ENCODE peak calls at places on chromosomes 1 and 21, in four cellular contexts. One of them, this sample, is unnamed.

GRCh38 chr1:1371741-1372711 is 3.0 kb downstream of the AURKAIP1 start:
- DNase-seq in tibial nerve: peak; percentile 71
- DNase-seq in IMR-90: peak; percentile 38
- DNase-seq in breast epithelium: peak; percentile 81
- DNase-seq in this sample: peak; percentile 63

GRCh38 chr21:37561506-37561905 is 194.9 kb downstream of the DYRK1A start:
- DNase-seq in tibial nerve: no peak
- DNase-seq in IMR-90: no peak
- DNase-seq in breast epithelium: no peak
- DNase-seq in this sample: no peak

GRCh38 chr21:30497065-30497464 is at the start of gene KRTAP19-4:
- DNase-seq in tibial nerve: no peak
- DNase-seq in IMR-90: no peak
- DNase-seq in breast epithelium: no peak
- DNase-seq in this sample: no peak

GRCh38 chr1:184110253-184111204 is 59.0 kb downstream of the TSEN15 start:
- DNase-seq in tibial nerve: no peak
- DNase-seq in IMR-90: no peak
- DNase-seq in breast epithelium: no peak
- DNase-seq in this sample: no peak

GRCh38 chr1:178864326-178864725 is 6.6 kb downstream of the ANGPTL1 start:
- DNase-seq in tibial nerve: no peak
- DNase-seq in IMR-90: peak; percentile 10
- DNase-seq in breast epithelium: no peak
- DNase-seq in this sample: no peak

GRCh38 chr1:103198996-103199395 is 90.7 kb upstream of the COL11A1 start:
- DNase-seq in tibial nerve: no peak
- DNase-seq in IMR-90: no peak
- DNase-seq in breast epithelium: no peak
- DNase-seq in this sample: no peak

GRCh38 chr1:99600782-99601181 is 45.1 kb upstream of the PALMD start:
- DNase-seq in tibial nerve: no peak
- DNase-seq in IMR-90: no peak
- DNase-seq in breast epithelium: no peak
- DNase-seq in this sample: no peak

GRCh38 chr1:228818296-228818695 is 83.0 kb downstream of the RHOU start:
- DNase-seq in tibial nerve: no peak
- DNase-seq in IMR-90: no peak
- DNase-seq in breast epithelium: no peak
- DNase-seq in this sample: no peak

GRCh38 chr1:29465755-29466154 is 229.4 kb downstream of the PTPRU start:
- DNase-seq in tibial nerve: no peak
- DNase-seq in IMR-90: peak; percentile 23
- DNase-seq in breast epithelium: peak; percentile 2
- DNase-seq in this sample: no peak

GRCh38 chr1:56584910-56585528 is 5.7 kb upstream of the PLPP3 start:
- DNase-seq in tibial nerve: peak; percentile 73
- DNase-seq in IMR-90: peak; percentile 77
- DNase-seq in breast epithelium: no peak
- DNase-seq in this sample: no peak

GRCh38 chr21:37659874-37660273 is 256.4 kb downstream of the KCNJ6 start:
- DNase-seq in tibial nerve: no peak
- DNase-seq in IMR-90: no peak
- DNase-seq in breast epithelium: no peak
- DNase-seq in this sample: no peak

GRCh38 chr1:186626969-186627368 is 53.3 kb downstream of the PTGS2 start:
- DNase-seq in tibial nerve: no peak
- DNase-seq in IMR-90: peak; percentile 5
- DNase-seq in breast epithelium: no peak
- DNase-seq in this sample: no peak

GRCh38 chr1:215160351-215160750 is 77.8 kb downstream of the KCNK2 start:
- DNase-seq in tibial nerve: no peak
- DNase-seq in IMR-90: peak; percentile 86
- DNase-seq in breast epithelium: no peak
- DNase-seq in this sample: no peak

GRCh38 chr21:36478207-36478701 is 1.7 kb downstream of the CLDN14 start:
- DNase-seq in tibial nerve: no peak
- DNase-seq in IMR-90: peak; percentile 88
- DNase-seq in breast epithelium: no peak
- DNase-seq in this sample: no peak

GRCh38 chr1:164625004-164625617 is 66.1 kb downstream of the PBX1 start:
- DNase-seq in tibial nerve: no peak
- DNase-seq in IMR-90: no peak
- DNase-seq in breast epithelium: no peak
- DNase-seq in this sample: no peak

GRCh38 chr1:50308883-50309282 is 114.4 kb downstream of the DMRTA2 start:
- DNase-seq in tibial nerve: no peak
- DNase-seq in IMR-90: peak; percentile 17
- DNase-seq in breast epithelium: no peak
- DNase-seq in this sample: no peak

GRCh38 chr1:115867216-115867615 is 26.3 kb upstream of the NHLH2 start:
- DNase-seq in tibial nerve: no peak
- DNase-seq in IMR-90: no peak
- DNase-seq in breast epithelium: no peak
- DNase-seq in this sample: no peak

GRCh38 chr1:168396940-168397680 is 116.4 kb downstream of the TBX19 start:
- DNase-seq in tibial nerve: no peak
- DNase-seq in IMR-90: no peak
- DNase-seq in breast epithelium: no peak
- DNase-seq in this sample: no peak

GRCh38 chr1:41884256-41885240 is 34.2 kb downstream of the HIVEP3 start:
- DNase-seq in tibial nerve: no peak
- DNase-seq in IMR-90: no peak
- DNase-seq in breast epithelium: no peak
- DNase-seq in this sample: no peak

GRCh38 chr1:205493241-205494085 is 11.0 kb upstream of the CDK18 start:
- DNase-seq in tibial nerve: no peak
- DNase-seq in IMR-90: peak; percentile 56
- DNase-seq in breast epithelium: no peak
- DNase-seq in this sample: no peak

GRCh38 chr1:42379794-42380616 is 587 bp upstream of the RIMKLA start:
- DNase-seq in tibial nerve: no peak
- DNase-seq in IMR-90: peak; percentile 24
- DNase-seq in breast epithelium: no peak
- DNase-seq in this sample: no peak

GRCh38 chr1:32893198-32894018 is 7.1 kb downstream of the HPCA start:
- DNase-seq in tibial nerve: no peak
- DNase-seq in IMR-90: peak; percentile 20
- DNase-seq in breast epithelium: no peak
- DNase-seq in this sample: no peak

DNA sequence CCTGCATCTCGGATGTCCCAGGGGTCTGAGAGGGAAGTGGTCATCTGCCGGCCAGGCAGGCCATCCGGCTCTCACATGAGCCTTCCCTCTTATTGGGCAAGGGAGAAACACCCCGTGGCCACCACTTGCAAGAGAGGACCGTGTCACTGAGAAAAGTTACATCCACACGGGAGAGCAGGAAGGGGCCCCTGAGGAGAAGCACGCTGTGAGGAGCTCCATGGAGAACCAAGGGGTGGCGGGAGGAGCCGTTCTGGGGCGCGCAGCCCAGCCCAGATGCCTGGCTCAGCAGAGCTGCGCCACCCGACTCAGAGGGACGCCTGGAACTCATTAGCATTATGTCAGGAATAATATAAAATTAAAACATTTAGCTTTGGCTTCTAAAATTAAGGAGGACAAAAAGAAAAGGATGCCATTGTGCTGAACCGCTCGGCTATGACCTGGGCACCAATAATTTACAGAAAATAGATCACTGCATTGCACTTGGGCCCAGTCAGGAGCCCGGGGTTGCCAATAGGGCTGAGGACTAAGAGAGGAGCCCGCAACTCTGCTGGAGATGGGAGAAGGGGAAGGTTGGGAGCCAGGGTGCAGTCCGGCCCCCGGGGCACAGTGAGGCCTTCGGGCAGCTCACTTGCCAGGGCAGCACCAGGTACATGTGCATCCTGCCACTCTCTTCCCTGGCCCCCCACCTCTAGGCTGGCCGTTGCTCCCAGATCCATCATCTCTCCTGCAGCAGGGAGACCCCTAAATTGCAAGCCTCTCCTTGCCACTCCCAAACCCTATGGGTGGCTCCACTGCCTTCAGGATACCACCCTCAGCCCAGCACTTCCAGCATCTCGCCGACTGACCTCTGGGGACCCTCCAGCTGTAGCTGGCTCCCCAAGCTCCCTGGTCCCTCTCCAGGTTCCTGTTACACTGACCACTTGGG is 84.8 kb downstream of the DMRTB1 start:
- DNase-seq in tibial nerve: no peak
- DNase-seq in IMR-90: no peak
- DNase-seq in breast epithelium: peak; percentile 34
- DNase-seq in this sample: no peak
- H3K4me3 ChIP-seq in tibial nerve: no peak overlapping the region
- H3K4me3 ChIP-seq in IMR-90: no peak overlapping the region
- H3K4me3 ChIP-seq in breast epithelium: no peak overlapping the region
- H3K4me3 ChIP-seq in this sample: no peak overlapping the region

GRCh38 chr1:59698386-59698785 is 116.4 kb upstream of the HOOK1 start:
- DNase-seq in tibial nerve: no peak
- DNase-seq in IMR-90: no peak
- DNase-seq in breast epithelium: no peak
- DNase-seq in this sample: no peak

GRCh38 chr1:59701376-59701775 is 113.4 kb upstream of the HOOK1 start:
- DNase-seq in tibial nerve: no peak
- DNase-seq in IMR-90: peak; percentile 77
- DNase-seq in breast epithelium: no peak
- DNase-seq in this sample: no peak

GRCh38 chr1:59697138-59697811 is 117.5 kb upstream of the HOOK1 start:
- DNase-seq in tibial nerve: no peak
- DNase-seq in IMR-90: no peak
- DNase-seq in breast epithelium: no peak
- DNase-seq in this sample: no peak

GRCh38 chr1:59696421-59697115 is 118.2 kb upstream of the HOOK1 start:
- DNase-seq in tibial nerve: no peak
- DNase-seq in IMR-90: no peak
- DNase-seq in breast epithelium: no peak
- DNase-seq in this sample: no peak

DNA sequence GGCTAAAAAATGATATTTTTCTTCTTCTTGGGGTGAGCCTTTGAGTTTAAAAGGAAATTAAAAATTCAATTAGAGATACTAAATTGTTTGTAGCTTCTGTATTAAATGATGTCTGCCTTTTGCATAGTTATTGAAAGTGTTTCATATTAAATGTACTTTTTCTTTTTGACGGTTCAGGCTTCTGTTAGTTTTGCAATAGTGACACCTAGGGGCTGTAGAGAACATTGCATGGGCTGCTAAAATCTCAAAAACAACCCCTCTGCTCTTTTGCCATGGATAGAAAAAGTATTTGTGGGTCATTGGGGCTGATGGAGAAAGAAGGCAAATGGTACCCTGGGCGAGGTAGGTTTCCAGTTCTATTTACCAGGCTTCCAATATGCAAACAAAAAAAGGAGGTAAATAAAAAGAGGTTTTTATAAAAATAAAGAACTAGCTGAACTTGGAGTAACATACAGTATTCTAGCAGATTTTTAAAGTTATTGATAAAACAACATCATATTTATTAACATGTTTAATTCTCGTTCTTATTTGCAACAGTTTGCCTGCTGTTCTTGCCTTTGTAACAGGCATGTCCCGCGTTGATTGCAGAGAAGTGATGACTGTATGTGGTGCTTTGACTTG is 115.4 kb upstream of the HOOK1 start:
- DNase-seq in tibial nerve: no peak
- DNase-seq in IMR-90: peak; percentile 57
- DNase-seq in breast epithelium: no peak
- DNase-seq in this sample: no peak
- TF ChIP-seq CTCF in tibial nerve: peak; percentile 89
- TF ChIP-seq CTCF in IMR-90: peak; percentile 91
- TF ChIP-seq CTCF in breast epithelium: peak; percentile 94
- TF ChIP-seq CTCF in this sample: peak; percentile 97

DNA sequence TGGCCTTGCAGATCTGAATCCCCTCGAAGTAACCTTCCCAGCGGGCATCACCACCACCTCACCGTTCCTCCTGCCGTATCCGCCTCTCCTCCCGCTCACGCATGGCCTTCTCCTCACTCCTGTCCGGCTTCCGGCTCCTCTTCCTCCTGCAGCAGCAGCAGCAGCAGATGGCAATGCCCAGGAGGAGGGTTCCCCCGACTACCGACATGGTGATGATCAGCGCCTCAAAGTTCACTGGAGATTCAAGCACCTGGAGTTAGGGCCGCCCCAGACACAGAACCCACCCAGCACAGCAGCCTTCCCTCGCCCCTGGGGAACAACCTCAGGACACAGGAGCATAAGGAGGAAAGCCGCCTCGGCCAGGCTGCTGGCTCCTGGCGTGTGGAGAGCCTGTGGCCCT is 17.4 kb downstream of the PTTG1IP start:
- DNase-seq in tibial nerve: no peak
- DNase-seq in IMR-90: no peak
- DNase-seq in breast epithelium: peak; percentile 48
- DNase-seq in this sample: no peak
- H3K36me3 ChIP-seq in tibial nerve: peaks cover 99% of the 10 kb centered on the region
- H3K36me3 ChIP-seq in IMR-90: peaks cover 65% of the 10 kb centered on the region
- H3K36me3 ChIP-seq in breast epithelium: peaks cover 7% of the 10 kb centered on the region
- H3K36me3 ChIP-seq in this sample: peaks cover 41% of the 10 kb centered on the region

DNA sequence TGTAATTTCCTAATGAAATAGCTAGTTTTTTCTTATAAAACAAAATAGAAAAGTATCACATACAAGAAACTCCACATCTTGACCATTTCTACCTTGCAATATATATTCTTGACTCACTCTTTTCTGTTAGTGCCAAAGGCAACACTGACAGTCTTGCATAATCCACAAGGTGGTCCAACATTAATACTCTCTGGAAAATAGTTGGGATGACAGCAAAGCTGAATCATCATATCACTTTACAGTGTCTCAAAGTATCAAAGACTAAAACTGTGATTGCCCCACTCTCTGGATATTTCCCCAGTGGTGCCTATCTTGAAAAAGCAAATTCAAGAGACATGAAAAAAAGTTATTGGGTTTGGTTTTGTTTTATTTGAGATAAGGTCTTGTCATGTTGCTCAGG is 14.6 kb upstream of the TGFBR3 start:
- DNase-seq in tibial nerve: peak; percentile 29
- DNase-seq in IMR-90: peak; percentile 96
- DNase-seq in breast epithelium: no peak
- DNase-seq in this sample: no peak
- H3K4me3 ChIP-seq in tibial nerve: no peak overlapping the region
- H3K4me3 ChIP-seq in IMR-90: no peak overlapping the region
- H3K4me3 ChIP-seq in breast epithelium: no peak overlapping the region
- H3K4me3 ChIP-seq in this sample: no peak overlapping the region

DNA sequence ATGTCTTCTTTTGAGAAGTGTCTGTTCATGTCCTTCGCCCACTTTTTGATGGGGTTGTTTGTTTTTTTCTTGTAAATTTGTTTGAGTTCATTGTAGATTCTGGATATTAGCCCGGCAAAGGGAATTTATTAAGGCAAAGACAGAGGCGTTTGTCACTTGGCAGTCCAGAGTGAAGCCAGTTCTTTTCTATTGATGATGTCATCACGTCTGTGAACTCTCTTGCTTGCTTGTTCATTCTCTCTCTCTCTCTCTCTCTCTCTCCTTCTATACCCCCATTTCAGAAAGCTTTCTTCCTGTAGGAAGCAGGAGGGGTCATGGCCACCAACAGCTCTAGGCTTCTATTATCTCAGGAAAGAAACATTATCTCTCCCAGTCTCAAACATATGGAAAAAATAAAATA is 291.3 kb downstream of the OMA1 start:
- DNase-seq in tibial nerve: no peak
- DNase-seq in IMR-90: no peak
- DNase-seq in breast epithelium: no peak
- DNase-seq in this sample: no peak
- TF ChIP-seq CTCF in tibial nerve: no peak
- TF ChIP-seq CTCF in IMR-90: no peak
- TF ChIP-seq CTCF in breast epithelium: no peak
- TF ChIP-seq CTCF in this sample: no peak

This sample was measured in gastrocnemius medialis.